ENCODE peak calls at places on chromosomes 5 and 9, in eight cellular contexts. L is CD8-positive, alpha-beta memory T cell; S is keratinocyte; G is tibial artery; N is prostate gland; Q is GM23338; W is Caco-2; T is cardiac muscle cell. C is an unnamed sample. For H3K27me3, the result is how much of the 10 kb centered on the place peaks cover.

GRCh38 chr9:115399026-115399425 is 281.1 kb upstream of the TNC start:
- DNase-seq in W (no peak), T (no peak), N (no peak), S (no peak), G (no peak), Q (no peak), L (no peak), C (no peak)

GRCh38 chr5:119411291-119411934 is 40.9 kb upstream of the HSD17B4 start:
- DNase-seq in T (no peak), G (no peak), N (no peak), S (peak), Q (no peak), L (no peak), W (no peak), C (no peak)

GRCh38 chr5:125140220-125140619 is 393.8 kb upstream of the ZNF608 start:
- DNase-seq in W (no peak), G (no peak), N (no peak), Q (no peak), L (no peak), S (no peak), T (no peak), C (no peak)

GRCh38 chr9:93860694-93861658 is 94.2 kb downstream of the BARX1 start:
- DNase-seq in L (no peak), T (no peak), S (no peak), W (no peak), Q (peak), N (no peak), G (no peak), C (no peak)

GRCh38 chr5:146461319-146461718 is 14.2 kb downstream of the TCERG1 start:
- DNase-seq in N (no peak), T (no peak), L (no peak), W (no peak), G (no peak), S (no peak), Q (no peak), C (no peak)

GRCh38 chr9:8570776-8571175 is 771.2 kb upstream of the DMAC1 start:
- DNase-seq in Q (no peak), T (peak), L (no peak), N (no peak), W (no peak), G (no peak), S (no peak), C (no peak)

GRCh38 chr5:97923997-97924396 is 741.0 kb upstream of the RIOK2 start:
- DNase-seq in S (no peak), T (no peak), N (no peak), L (no peak), W (no peak), Q (no peak), G (no peak), C (no peak)

GRCh38 chr9:131678499-131679111 is 61.3 kb downstream of the RAPGEF1 start:
- DNase-seq in N (peak), T (peak), S (peak), G (peak), Q (peak), W (no peak), L (peak), C (peak)

GRCh38 chr5:50969207-50970145 is 303.0 kb downstream of the PARP8 start:
- DNase-seq in G (no peak), T (peak), N (no peak), Q (peak), W (no peak), S (no peak), L (no peak), C (no peak)

GRCh38 chr5:122007445-122008010 is 45.8 kb downstream of the SRFBP1 start:
- DNase-seq in L (no peak), W (no peak), T (no peak), Q (no peak), N (no peak), G (no peak), S (no peak), C (no peak)

GRCh38 chr5:62489471-62489870 is 76.9 kb downstream of the IPO11 start:
- DNase-seq in T (no peak), W (no peak), S (no peak), G (no peak), N (no peak), Q (no peak), L (no peak), C (no peak)

GRCh38 chr5:73630760-73631159 is 4.8 kb downstream of the ARHGEF28 start:
- DNase-seq in L (no peak), S (no peak), N (no peak), G (no peak), W (no peak), Q (no peak), T (no peak), C (no peak)

GRCh38 chr5:151042453-151043093 is 22.2 kb downstream of the GPX3 start:
- DNase-seq in Q (no peak), S (no peak), G (no peak), W (no peak), L (no peak), N (no peak), T (no peak), C (no peak)

GRCh38 chr9:131853434-131853833 is 113.6 kb upstream of the RAPGEF1 start:
- DNase-seq in S (no peak), T (no peak), Q (no peak), W (no peak), N (no peak), G (no peak), L (no peak), C (no peak)

GRCh38 chr9:121857941-121858340 is 206.5 kb downstream of the DAB2IP start:
- DNase-seq in T (no peak), Q (no peak), N (no peak), L (no peak), G (no peak), S (no peak), W (no peak), C (no peak)

GRCh38 chr9:34256987-34257585 is 72.0 kb downstream of the KIF24 start:
- DNase-seq in W (no peak), T (no peak), N (no peak), S (no peak), G (peak), L (peak), Q (no peak), C (no peak)

GRCh38 chr5:56833325-56833724 is 18.0 kb downstream of the MAP3K1 start:
- DNase-seq in Q (peak), G (no peak), S (no peak), L (no peak), W (peak), N (no peak), T (peak), C (no peak)

GRCh38 chr9:126696091-126696763 is 82.5 kb downstream of the LMX1B start:
- DNase-seq in Q (no peak), G (no peak), L (no peak), S (no peak), W (peak), T (no peak), N (no peak), C (no peak)

GRCh38 chr5:162193012-162193411 is 125.4 kb downstream of the GABRG2 start:
- DNase-seq in G (no peak), Q (no peak), T (no peak), S (no peak), L (no peak), W (no peak), N (no peak), C (no peak)

GRCh38 chr5:144332265-144332664 is 161.6 kb downstream of the KCTD16 start:
- DNase-seq in L (no peak), N (no peak), G (no peak), Q (peak), T (no peak), W (no peak), S (no peak), C (no peak)

GRCh38 chr9:88994820-88995180 is 3.5 kb downstream of the S1PR3 start:
- DNase-seq in L (no peak), T (no peak), S (no peak), W (no peak), G (peak), N (no peak), Q (no peak), C (no peak)

GRCh38 chr9:129027685-129028191 is 393 bp downstream of the SH3GLB2 start:
- DNase-seq in W (peak), S (no peak), T (no peak), Q (peak), N (no peak), L (peak), G (peak), C (no peak)

GRCh38 chr5:142176255-142176654 is 67.7 kb downstream of the NDFIP1 start:
- DNase-seq in N (no peak), W (no peak), Q (peak), L (no peak), G (no peak), T (peak), S (no peak), C (no peak)

GRCh38 chr5:92887254-92887653 is 693.8 kb downstream of the NR2F1-AS1 start:
- DNase-seq in S (no peak), Q (no peak), T (no peak), N (no peak), W (no peak), G (no peak), L (no peak), C (no peak)

GRCh38 chr9:107345327-107345726 is 62.2 kb downstream of the RAD23B start:
- DNase-seq in S (no peak), L (no peak), Q (no peak), G (no peak), N (no peak), T (no peak), W (no peak), C (no peak)

GRCh38 chr5:172164773-172165212 is 23.2 kb downstream of the STK10 start:
- DNase-seq in T (no peak), L (no peak), N (no peak), S (no peak), Q (no peak), G (no peak), W (no peak), C (no peak)

GRCh38 chr5:35436441-35437057 is 181.1 kb upstream of the SPEF2 start:
- DNase-seq in G (no peak), S (no peak), L (no peak), W (no peak), Q (peak), T (peak), N (peak), C (no peak)

DNA sequence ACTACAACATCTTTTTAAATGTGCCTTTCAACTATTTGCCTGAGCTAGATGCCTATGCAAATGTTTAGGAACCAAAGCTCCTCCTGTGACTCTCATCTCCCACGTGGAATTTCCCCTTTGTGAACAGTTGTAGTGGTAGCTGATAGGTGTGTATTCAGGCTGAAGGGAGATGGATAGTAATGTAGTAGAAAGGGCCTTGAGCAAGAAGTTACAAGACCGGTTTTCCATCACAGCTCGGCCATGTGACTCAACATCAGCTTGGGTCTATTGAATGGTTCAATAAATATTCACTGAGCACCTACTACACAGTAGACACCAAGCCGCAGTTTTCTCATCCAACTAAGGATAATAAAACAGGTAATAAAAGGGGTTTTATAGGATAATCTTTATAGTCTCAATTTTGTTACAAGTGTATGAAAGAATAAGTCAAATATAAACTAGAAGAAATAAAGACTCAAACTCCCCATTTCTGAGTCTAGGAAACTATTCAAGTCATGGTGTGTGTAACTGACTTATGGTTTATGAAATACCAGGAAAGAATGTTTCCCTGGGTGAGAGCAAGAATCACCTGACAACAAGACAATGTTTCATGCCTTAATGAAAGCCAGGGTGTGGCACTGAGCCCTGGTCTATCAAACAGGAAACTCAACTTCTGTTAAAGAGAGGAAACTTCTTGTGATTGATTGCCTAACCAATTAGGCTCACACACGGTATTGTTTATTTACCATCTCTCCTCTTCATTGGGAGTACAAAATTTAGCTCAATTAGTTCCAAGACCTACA is 187.1 kb upstream of the SPEF2 start:
- DNase-seq in W (no peak), G (no peak), T (no peak), S (no peak), L (no peak), Q (peak), N (no peak), C (no peak)
- H3K27me3 ChIP-seq in W (under half), G (under half), T (under half), S (under half), L (under half), Q (under half), N (under half), C (under half)

DNA sequence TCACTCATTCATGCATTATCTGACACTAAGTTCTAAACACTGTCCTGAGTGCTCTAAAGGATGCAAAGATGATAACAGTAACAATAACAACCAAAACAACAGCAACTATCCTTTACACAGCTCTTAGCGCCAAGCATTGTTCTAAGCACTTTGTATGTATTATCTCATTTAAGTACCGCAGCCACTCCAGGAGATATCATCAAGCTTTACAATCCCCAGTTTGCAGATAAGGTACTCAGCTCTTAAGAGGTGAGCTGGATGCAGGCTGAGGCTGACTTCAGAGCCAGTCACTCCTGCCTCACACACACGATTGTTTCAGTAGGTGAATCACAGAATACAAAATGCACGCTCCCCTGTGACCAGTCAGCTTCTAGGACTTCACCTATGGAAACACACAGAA is 141.8 kb downstream of the PAX5 start:
- DNase-seq in G (no peak), W (peak), T (peak), S (no peak), Q (no peak), L (no peak), N (no peak), C (no peak)
- H3K27me3 ChIP-seq in G (under half), W (under half), T (half or more), S (under half), Q (under half), L (under half), N (under half), C (under half)

DNA sequence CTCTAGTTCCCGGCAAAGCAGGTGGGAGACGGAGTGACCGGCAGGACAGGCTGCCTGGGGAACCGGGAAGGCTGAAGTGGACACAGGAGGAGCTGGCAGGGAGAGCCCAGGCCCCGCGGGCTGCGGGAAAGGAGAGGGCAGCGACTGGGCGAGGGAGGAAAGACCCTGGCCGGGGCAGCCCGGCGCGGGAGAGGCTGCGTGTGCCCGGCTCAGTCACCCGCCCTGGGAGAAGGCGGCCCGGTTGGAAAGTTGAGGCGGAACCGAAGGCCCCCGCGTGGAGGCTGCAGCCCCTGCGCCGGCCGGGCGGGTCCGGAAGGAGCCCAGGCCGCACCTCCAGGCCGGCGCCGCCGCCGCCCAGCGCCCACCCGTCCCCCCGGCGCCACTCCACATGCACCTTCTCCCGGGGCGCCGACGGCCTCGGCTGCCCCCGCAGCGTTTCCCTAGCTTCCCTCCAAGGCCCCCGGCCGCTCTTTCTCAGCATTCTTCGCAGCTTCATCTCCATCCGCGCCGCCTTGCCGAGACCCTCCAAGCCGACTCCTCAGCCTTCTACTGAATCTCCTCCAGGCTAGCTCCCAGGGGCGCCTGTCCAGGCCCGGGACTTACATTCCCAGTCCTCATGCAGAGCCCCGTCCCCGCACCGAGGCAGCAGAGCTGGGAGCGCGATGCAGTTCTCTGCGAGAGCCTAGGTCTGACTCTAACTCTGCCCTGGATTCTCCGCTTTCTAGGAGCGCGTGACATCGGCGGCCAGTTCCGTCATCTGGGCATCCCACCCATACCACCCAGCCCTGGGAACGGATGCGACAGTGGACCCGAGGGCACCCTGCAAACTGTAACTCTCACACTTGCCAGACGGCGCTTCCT is 152.0 kb downstream of the ERCC6L2 start:
- DNase-seq in T (peak), N (no peak), Q (peak), S (no peak), W (no peak), G (no peak), L (no peak), C (no peak)
- H3K27me3 ChIP-seq in T (under half), N (under half), Q (half or more), S (half or more), W (under half), G (under half), L (under half), C (under half)

GRCh38 chr9:981491-981898 is 5.0 kb downstream of the DMRT3 start:
- DNase-seq in Q (peak), W (no peak), S (no peak), G (no peak), N (no peak), T (peak), L (no peak), C (no peak)
- H3K27me3 ChIP-seq in Q (half or more), W (under half), S (half or more), G (half or more), N (under half), T (half or more), L (under half), C (under half)

DNA sequence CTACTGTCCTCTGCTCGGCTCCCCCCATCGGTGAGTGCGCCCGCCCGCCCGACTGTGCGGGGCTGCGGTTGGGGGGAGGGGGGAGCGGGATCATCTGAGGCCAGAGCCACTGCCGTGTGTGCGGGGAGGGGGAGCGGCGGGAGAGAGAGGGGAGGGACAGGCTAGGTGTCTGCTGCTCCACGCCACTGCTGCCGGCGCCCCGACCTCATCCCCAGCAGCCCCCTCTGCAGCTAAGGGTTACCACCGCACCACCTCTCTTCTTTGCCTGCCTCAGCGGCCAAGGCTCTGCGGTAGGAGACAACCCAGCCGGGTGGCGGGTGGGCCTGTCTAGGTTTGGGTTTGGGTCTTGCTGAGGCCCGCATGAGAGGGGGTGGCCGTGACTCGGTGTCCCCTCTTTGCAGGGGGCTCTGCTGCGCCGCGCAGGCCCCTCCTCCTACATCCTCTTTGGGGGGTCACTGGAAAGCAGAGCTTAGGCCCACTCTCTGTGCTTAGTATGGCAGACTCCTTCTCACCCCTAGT is 670 bp upstream of the PURA start:
- DNase-seq in N (no peak), L (peak), W (peak), Q (peak), T (no peak), S (no peak), G (no peak), C (no peak)
- H3K27me3 ChIP-seq in N (under half), L (under half), W (under half), Q (half or more), T (half or more), S (under half), G (under half), C (under half)

DNA sequence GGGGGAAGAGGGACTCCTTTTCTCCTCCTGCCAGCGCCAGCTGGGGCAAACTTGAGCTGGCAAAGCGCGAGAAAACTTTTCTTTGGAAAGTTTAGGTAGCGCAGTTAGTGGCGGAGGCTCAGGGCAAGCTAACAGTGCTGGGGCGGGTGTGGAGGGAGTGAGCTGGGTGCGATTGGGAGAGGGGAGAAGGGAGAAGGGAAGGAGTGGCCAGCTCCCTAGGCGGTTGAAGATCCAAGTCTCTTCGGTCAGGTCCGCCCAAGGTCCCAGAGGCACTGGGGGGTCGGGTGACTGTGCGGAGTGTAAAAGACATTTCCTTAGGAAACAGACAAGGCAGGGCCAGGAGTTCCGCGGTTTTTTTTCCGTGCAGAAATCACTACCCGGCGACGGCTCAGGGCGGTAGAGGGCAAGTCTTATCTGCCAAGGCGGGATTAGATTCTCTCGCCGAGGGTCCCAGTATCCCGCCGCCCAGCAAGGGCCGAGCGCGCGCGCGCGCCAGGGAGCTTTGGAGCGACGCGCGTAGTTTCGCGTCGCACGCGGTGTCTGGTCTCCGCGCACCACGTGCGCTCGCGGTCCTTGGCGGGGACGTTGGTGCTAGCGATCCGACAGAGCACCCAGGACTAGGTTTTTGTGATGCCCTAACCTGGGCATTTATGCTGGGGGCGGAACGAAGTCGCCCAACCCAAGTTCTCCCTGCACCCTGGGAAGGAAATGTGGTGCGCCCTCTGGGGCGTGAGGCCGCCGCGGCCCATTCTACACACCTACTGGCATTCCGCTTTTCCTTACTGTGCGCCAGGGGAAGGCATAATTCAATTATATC is 33.7 kb upstream of the NFIB start:
- DNase-seq in W (no peak), N (no peak), Q (peak), T (peak), S (no peak), L (no peak), G (peak), C (no peak)
- H3K27me3 ChIP-seq in W (under half), N (under half), Q (half or more), T (half or more), S (half or more), L (under half), G (under half), C (half or more)